ENCODE peak calls at places on chromosomes 3 and 15, in eight cellular contexts. N, G, A, U, W, T, B and I are unnamed samples.

GRCh38 chr3:155880286-155880685 is 9.8 kb downstream of the GMPS start:
- DNase-seq in N (no peak), A (no peak), B (no peak), G (no peak), W (no peak), U (no peak), T (no peak), I (no peak)

GRCh38 chr3:177478170-177478859 is 281.0 kb upstream of the TBL1XR1 start:
- DNase-seq in G (peak; percentile 100), B (peak; percentile 33), W (no peak), N (peak; percentile 28), A (peak; percentile 56), T (no peak), U (no peak), I (no peak)

GRCh38 chr3:189908646-189909045 is 212.1 kb downstream of the P3H2 start:
- DNase-seq in N (no peak), G (peak; percentile 72), B (no peak), T (no peak), U (no peak), A (no peak), W (no peak), I (no peak)

GRCh38 chr3:48429416-48430358 is at the start of gene PLXNB1:
- DNase-seq in A (no peak), T (peak; percentile 88), G (peak; percentile 71), N (peak; percentile 42), B (peak; percentile 91), W (peak; percentile 95), U (no peak), I (peak; percentile 86)

GRCh38 chr3:126344380-126345041 is 12.7 kb downstream of the KLF15 start:
- DNase-seq in N (no peak), B (no peak), T (peak; percentile 37), W (peak; percentile 62), U (no peak), A (no peak), G (no peak), I (peak; percentile 16)

GRCh38 chr3:58198362-58198761 is 12.4 kb downstream of the DNASE1L3 start:
- DNase-seq in B (no peak), G (peak; percentile 33), N (no peak), W (no peak), T (no peak), U (no peak), A (no peak), I (no peak)

GRCh38 chr3:122969585-122970453 is 57.7 kb downstream of the SEMA5B start:
- DNase-seq in U (no peak), N (no peak), G (peak; percentile 50), T (no peak), W (no peak), A (no peak), B (no peak), I (no peak)

GRCh38 chr3:127604546-127605165 is 6.4 kb downstream of the MCM2 start:
- DNase-seq in B (no peak), A (no peak), T (no peak), U (no peak), N (no peak), G (no peak), W (no peak), I (no peak)

GRCh38 chr15:89647191-89647851 is 7.9 kb downstream of the KIF7 start:
- DNase-seq in T (peak; percentile 86), W (peak; percentile 87), A (peak; percentile 23), B (peak; percentile 91), U (no peak), N (peak; percentile 94), G (peak; percentile 38), I (peak; percentile 82)

GRCh38 chr3:66425032-66425431 is 75.8 kb downstream of the LRIG1 start:
- DNase-seq in U (no peak), W (peak; percentile 91), B (peak; percentile 89), G (no peak), T (no peak), N (no peak), A (no peak), I (peak; percentile 82)

GRCh38 chr3:183313331-183313730 is 60.3 kb downstream of the B3GNT5 start:
- DNase-seq in T (no peak), B (no peak), G (no peak), A (no peak), W (no peak), N (no peak), U (no peak), I (no peak)

GRCh38 chr15:63832620-63833245 is 1.0 kb downstream of the HERC1 start:
- DNase-seq in W (no peak), T (no peak), G (no peak), A (no peak), N (no peak), B (no peak), U (no peak), I (no peak)

GRCh38 chr15:85307687-85308045 is 72.7 kb upstream of the AKAP13 start:
- DNase-seq in T (no peak), N (no peak), G (peak; percentile 54), B (peak; percentile 87), A (no peak), U (no peak), W (no peak), I (no peak)

GRCh38 chr3:175093738-175094137 is 234.6 kb downstream of the NAALADL2 start:
- DNase-seq in A (no peak), W (no peak), G (no peak), N (no peak), T (no peak), B (no peak), U (no peak), I (no peak)

GRCh38 chr3:81816473-81817260 is 55.2 kb upstream of the GBE1 start:
- DNase-seq in T (no peak), N (no peak), W (no peak), G (peak; percentile 0), B (peak; percentile 75), U (no peak), A (no peak), I (no peak)

GRCh38 chr3:187743195-187744141 is 1.8 kb downstream of the BCL6 start:
- DNase-seq in B (peak; percentile 70), T (peak; percentile 74), N (peak; percentile 15), A (no peak), U (no peak), G (peak; percentile 46), W (peak; percentile 91), I (peak; percentile 83)

GRCh38 chr3:17322106-17322793 is 420.2 kb downstream of the TBC1D5 start:
- DNase-seq in W (no peak), N (no peak), U (no peak), A (no peak), G (no peak), B (no peak), T (no peak), I (no peak)

DNA sequence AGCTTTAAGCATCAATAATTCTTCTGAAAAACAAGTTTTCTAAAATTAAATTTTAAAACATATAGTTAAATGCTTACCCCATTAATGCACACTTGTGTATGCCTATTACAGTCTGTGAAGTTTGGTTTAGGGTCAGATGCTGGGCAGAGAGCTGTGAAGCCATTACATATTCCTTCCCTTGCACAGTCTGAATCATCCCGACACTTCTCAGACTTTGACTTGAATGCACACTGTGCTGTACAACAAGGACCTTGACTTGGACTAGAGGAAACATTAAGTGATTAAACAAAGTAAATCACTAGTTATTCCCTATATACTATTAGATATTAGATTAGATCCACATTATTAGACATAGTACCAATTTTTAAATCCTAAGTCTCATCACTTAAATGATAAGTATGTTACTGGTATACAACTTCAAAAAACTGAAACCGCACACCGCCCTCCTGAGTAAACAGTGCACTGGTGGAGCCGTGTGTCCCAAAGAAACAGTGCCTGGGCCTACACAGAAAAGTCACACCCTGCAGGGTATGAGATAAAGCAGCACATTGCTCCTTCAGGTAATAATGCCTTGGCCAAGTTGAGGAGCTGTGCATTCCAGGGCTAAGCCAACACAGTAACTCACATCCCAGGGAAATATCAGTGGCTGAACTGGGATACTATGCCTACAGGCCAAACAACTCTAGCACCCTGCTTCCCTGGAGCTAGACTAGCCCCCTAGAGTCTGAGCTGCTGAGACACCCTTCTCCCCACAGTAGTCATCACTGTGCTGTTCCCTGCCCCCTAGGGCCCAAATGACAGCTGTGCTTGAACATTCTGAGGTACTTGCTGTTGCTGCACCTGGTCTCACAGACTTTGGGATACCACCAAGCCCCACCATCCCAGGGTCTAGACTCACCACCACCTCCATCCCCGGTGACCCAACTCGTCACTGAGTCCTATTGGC is 137.5 kb downstream of the ADAM10 start:
- DNase-seq in N (no peak), G (peak; percentile 28), T (no peak), W (no peak), A (no peak), U (no peak), B (no peak), I (no peak)
- H3K27ac ChIP-seq in N (no peak overlapping the region), G (no peak overlapping the region), T (no peak overlapping the region), W (no peak overlapping the region), A (no peak overlapping the region), U (no peak overlapping the region), B (no peak overlapping the region), I (no peak overlapping the region)

DNA sequence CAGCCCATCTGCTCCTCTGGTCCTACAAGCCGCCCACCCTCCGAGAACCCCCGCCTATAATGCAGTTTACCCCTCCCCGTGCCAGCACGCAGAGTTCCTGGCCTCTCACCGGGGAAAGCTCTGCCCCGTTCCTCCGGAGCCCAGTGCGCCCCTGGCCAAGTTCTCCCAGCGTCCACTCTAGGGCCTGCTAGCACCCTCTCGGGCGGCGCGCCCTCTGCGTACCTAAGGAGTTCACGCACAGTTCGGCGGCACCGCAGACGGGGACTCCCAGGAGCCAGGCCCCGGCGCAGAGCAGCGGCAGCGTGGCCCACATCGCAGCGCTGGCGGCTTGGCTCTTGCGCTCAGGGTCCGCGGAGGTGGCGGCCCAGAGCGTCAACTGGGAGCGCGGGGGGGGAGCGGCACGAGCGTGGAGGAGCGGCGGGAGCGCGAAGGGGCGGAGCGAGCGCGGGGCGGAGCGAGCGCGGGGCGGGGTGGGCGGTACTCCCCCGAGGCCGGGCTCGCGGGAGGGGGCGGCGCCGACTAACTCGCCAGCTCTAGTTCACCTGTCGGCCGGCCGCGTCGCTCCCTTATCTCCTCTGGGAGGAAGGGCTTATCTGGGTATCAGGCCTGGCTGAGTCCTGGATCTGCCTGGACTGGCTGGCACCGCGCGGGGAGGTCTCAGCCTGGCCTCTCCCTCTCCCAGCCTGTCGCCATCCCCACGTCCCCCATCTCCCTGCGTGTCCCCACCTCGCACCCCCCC is at the start of gene CTSH:
- DNase-seq in U (no peak), G (peak; percentile 17), N (peak; percentile 78), T (peak; percentile 96), B (peak; percentile 90), A (no peak), W (peak; percentile 87), I (peak; percentile 88)
- TF ChIP-seq POLR2A in U (no peak), G (no peak), N (peak; percentile 39), T (peak; percentile 23), B (peak; percentile 72), A (no peak), W (no peak), I (peak; percentile 33)

DNA sequence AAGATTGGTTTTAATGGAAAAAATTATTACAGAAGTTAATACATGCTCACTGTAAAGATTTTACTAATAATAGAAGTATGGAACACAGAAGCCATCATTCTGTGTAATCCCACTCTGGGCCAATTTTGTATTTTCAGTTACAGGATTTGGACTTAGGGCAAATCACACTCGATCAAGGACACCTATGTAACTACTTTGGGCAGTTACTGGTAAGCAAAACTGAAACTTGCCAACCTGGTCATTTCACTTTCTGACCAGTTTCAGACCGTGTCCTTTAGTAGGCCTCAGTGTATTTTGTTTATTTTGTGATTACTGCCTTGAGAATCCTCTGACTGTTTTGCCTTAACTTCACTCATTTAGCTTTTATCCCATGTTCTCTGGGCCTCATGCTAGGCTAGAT is 10.6 kb upstream of the SCAANT1 start:
- DNase-seq in A (no peak), W (no peak), N (no peak), B (no peak), T (no peak), U (no peak), G (no peak), I (no peak)
- H3K27ac ChIP-seq in A (no peak overlapping the region), W (no peak overlapping the region), N (no peak overlapping the region), B (no peak overlapping the region), T (no peak overlapping the region), U (no peak overlapping the region), G (no peak overlapping the region), I (no peak overlapping the region)

GRCh38 chr3:129627350-129628168 is 21.1 kb upstream of the PLXND1 start:
- DNase-seq in B (peak; percentile 76), T (peak; percentile 73), N (peak; percentile 78), G (peak; percentile 75), W (peak; percentile 87), U (no peak), A (peak; percentile 61), I (peak; percentile 72)
- TF ChIP-seq POLR2A in B (no peak), T (no peak), N (peak; percentile 41), G (peak; percentile 46), W (no peak), U (no peak), A (no peak), I (peak; percentile 29)